ENCODE peak calls at places on chromosome 11, in five cellular contexts. One of them, this sample, is unnamed.
A peak's percentile ranks its signal among the peaks of the same experiment; 100 is the strongest.

GRCh38 chr11:12092714-12093113 is 17.7 kb upstream of the MICAL2 start:
- DNase-seq in IMR-90: no peak
- DNase-seq in suprapubic skin: peak; percentile 43
- DNase-seq in HCT116: no peak
- DNase-seq in heart left ventricle: no peak
- DNase-seq in this sample: no peak

GRCh38 chr11:130209128-130209932 is 49.7 kb downstream of the ST14 start:
- DNase-seq in IMR-90: no peak
- DNase-seq in suprapubic skin: peak; percentile 58
- DNase-seq in HCT116: no peak
- DNase-seq in heart left ventricle: no peak
- DNase-seq in this sample: no peak

GRCh38 chr11:69882270-69882608 is 63.0 kb upstream of the FGF3 start:
- DNase-seq in IMR-90: no peak
- DNase-seq in suprapubic skin: peak; percentile 24
- DNase-seq in HCT116: no peak
- DNase-seq in heart left ventricle: no peak
- DNase-seq in this sample: no peak

GRCh38 chr11:2927493-2927800 is 1.8 kb downstream of the PHLDA2 start:
- DNase-seq in IMR-90: no peak
- DNase-seq in suprapubic skin: no peak
- DNase-seq in HCT116: no peak
- DNase-seq in heart left ventricle: no peak
- DNase-seq in this sample: no peak

GRCh38 chr11:35373284-35373933 is 45.9 kb downstream of the SLC1A2 start:
- DNase-seq in IMR-90: peak; percentile 27
- DNase-seq in suprapubic skin: no peak
- DNase-seq in HCT116: no peak
- DNase-seq in heart left ventricle: no peak
- DNase-seq in this sample: no peak

GRCh38 chr11:94883878-94884277 is 89.5 kb downstream of the CWC15 start:
- DNase-seq in IMR-90: no peak
- DNase-seq in suprapubic skin: no peak
- DNase-seq in HCT116: no peak
- DNase-seq in heart left ventricle: no peak
- DNase-seq in this sample: no peak

GRCh38 chr11:57163160-57163868 is 18.4 kb upstream of the LRRC55 start:
- DNase-seq in IMR-90: no peak
- DNase-seq in suprapubic skin: no peak
- DNase-seq in HCT116: no peak
- DNase-seq in heart left ventricle: no peak
- DNase-seq in this sample: no peak

GRCh38 chr11:134389464-134390180 is 22.4 kb downstream of the B3GAT1 start:
- DNase-seq in IMR-90: no peak
- DNase-seq in suprapubic skin: no peak
- DNase-seq in HCT116: no peak
- DNase-seq in heart left ventricle: no peak
- DNase-seq in this sample: no peak

GRCh38 chr11:2328040-2328439 is 26.2 kb downstream of the TSPAN32 start:
- DNase-seq in IMR-90: no peak
- DNase-seq in suprapubic skin: no peak
- DNase-seq in HCT116: no peak
- DNase-seq in heart left ventricle: no peak
- DNase-seq in this sample: no peak

GRCh38 chr11:126398721-126399120 is 43.2 kb downstream of the ST3GAL4 start:
- DNase-seq in IMR-90: no peak
- DNase-seq in suprapubic skin: no peak
- DNase-seq in HCT116: no peak
- DNase-seq in heart left ventricle: no peak
- DNase-seq in this sample: no peak

GRCh38 chr11:126059238-126059761 is 3.4 kb downstream of the CDON start:
- DNase-seq in IMR-90: no peak
- DNase-seq in suprapubic skin: no peak
- DNase-seq in HCT116: no peak
- DNase-seq in heart left ventricle: no peak
- DNase-seq in this sample: no peak

GRCh38 chr11:27694992-27695391 is 5.3 kb downstream of the BDNF start:
- DNase-seq in IMR-90: no peak
- DNase-seq in suprapubic skin: no peak
- DNase-seq in HCT116: no peak
- DNase-seq in heart left ventricle: no peak
- DNase-seq in this sample: peak; percentile 25

GRCh38 chr11:57459112-57460016 is 964 bp upstream of the RTN4RL2 start:
- DNase-seq in IMR-90: peak; percentile 17
- DNase-seq in suprapubic skin: no peak
- DNase-seq in HCT116: no peak
- DNase-seq in heart left ventricle: no peak
- DNase-seq in this sample: peak; percentile 50

GRCh38 chr11:2664886-2665746 is 34.7 kb downstream of the KCNQ1OT1 start:
- DNase-seq in IMR-90: no peak
- DNase-seq in suprapubic skin: peak; percentile 48
- DNase-seq in HCT116: no peak
- DNase-seq in heart left ventricle: no peak
- DNase-seq in this sample: no peak

GRCh38 chr11:17563248-17563647 is 16.2 kb downstream of the OTOG start:
- DNase-seq in IMR-90: no peak
- DNase-seq in suprapubic skin: no peak
- DNase-seq in HCT116: no peak
- DNase-seq in heart left ventricle: no peak
- DNase-seq in this sample: peak; percentile 52

GRCh38 chr11:86288776-86289507 is 13.1 kb upstream of the HIKESHI start:
- DNase-seq in IMR-90: no peak
- DNase-seq in suprapubic skin: no peak
- DNase-seq in HCT116: no peak
- DNase-seq in heart left ventricle: no peak
- DNase-seq in this sample: no peak

GRCh38 chr11:72039108-72039850 is 40.6 kb downstream of the IL18BP start:
- DNase-seq in IMR-90: peak; percentile 60
- DNase-seq in suprapubic skin: no peak
- DNase-seq in HCT116: no peak
- DNase-seq in heart left ventricle: no peak
- DNase-seq in this sample: no peak

GRCh38 chr11:95925011-95925410 is 1.1 kb upstream of the MTMR2 start:
- DNase-seq in IMR-90: peak; percentile 34
- DNase-seq in suprapubic skin: no peak
- DNase-seq in HCT116: peak; percentile 27
- DNase-seq in heart left ventricle: no peak
- DNase-seq in this sample: peak; percentile 57

GRCh38 chr11:125626381-125626950 is 1.5 kb downstream of the CHEK1 start:
- DNase-seq in IMR-90: peak; percentile 16
- DNase-seq in suprapubic skin: no peak
- DNase-seq in HCT116: no peak
- DNase-seq in heart left ventricle: no peak
- DNase-seq in this sample: no peak

GRCh38 chr11:102546923-102547471 is 16.4 kb upstream of the MMP7 start:
- DNase-seq in IMR-90: no peak
- DNase-seq in suprapubic skin: no peak
- DNase-seq in HCT116: no peak
- DNase-seq in heart left ventricle: no peak
- DNase-seq in this sample: peak; percentile 98

GRCh38 chr11:66967670-66968425 is 7.3 kb upstream of the C11orf86 start:
- DNase-seq in IMR-90: peak; percentile 90
- DNase-seq in suprapubic skin: no peak
- DNase-seq in HCT116: no peak
- DNase-seq in heart left ventricle: no peak
- DNase-seq in this sample: no peak

GRCh38 chr11:117625237-117625636 is 171.8 kb downstream of the DSCAML1 start:
- DNase-seq in IMR-90: no peak
- DNase-seq in suprapubic skin: no peak
- DNase-seq in HCT116: no peak
- DNase-seq in heart left ventricle: no peak
- DNase-seq in this sample: peak; percentile 18

GRCh38 chr11:5390210-5390609 is 6.6 kb downstream of the OR51M1 start:
- DNase-seq in IMR-90: no peak
- DNase-seq in suprapubic skin: no peak
- DNase-seq in HCT116: no peak
- DNase-seq in heart left ventricle: no peak
- DNase-seq in this sample: no peak

GRCh38 chr11:106983251-106983650 is 35.0 kb downstream of the GUCY1A2 start:
- DNase-seq in IMR-90: no peak
- DNase-seq in suprapubic skin: no peak
- DNase-seq in HCT116: no peak
- DNase-seq in heart left ventricle: no peak
- DNase-seq in this sample: no peak
- TF ChIP-seq POLR2A in IMR-90: no peak
- TF ChIP-seq POLR2A in suprapubic skin: no peak
- TF ChIP-seq POLR2A in HCT116: no peak
- TF ChIP-seq POLR2A in heart left ventricle: no peak
- TF ChIP-seq POLR2A in this sample: no peak

DNA sequence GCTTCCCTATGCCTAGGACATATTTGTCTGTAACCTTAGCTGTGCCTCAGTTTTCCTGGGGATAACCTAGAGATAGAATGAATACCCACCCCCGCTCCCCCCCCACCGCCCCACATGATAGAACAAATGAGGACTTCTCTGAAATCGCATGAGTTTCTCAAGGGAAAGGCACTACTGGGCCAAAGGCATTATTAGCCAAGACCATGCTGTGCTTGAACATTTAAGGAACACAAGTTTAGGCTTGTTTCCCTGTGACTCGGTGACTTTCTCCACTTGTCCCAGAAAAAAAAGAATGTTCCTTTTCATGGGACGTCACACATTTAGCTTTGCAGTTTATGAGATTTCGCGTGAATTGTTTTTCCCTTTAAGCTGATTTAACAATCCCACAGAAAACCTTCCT is 51.4 kb upstream of the CRTAM start:
- DNase-seq in IMR-90: no peak
- DNase-seq in suprapubic skin: no peak
- DNase-seq in HCT116: no peak
- DNase-seq in heart left ventricle: no peak
- DNase-seq in this sample: no peak
- TF ChIP-seq POLR2A in IMR-90: no peak
- TF ChIP-seq POLR2A in suprapubic skin: no peak
- TF ChIP-seq POLR2A in HCT116: no peak
- TF ChIP-seq POLR2A in heart left ventricle: no peak
- TF ChIP-seq POLR2A in this sample: no peak

DNA sequence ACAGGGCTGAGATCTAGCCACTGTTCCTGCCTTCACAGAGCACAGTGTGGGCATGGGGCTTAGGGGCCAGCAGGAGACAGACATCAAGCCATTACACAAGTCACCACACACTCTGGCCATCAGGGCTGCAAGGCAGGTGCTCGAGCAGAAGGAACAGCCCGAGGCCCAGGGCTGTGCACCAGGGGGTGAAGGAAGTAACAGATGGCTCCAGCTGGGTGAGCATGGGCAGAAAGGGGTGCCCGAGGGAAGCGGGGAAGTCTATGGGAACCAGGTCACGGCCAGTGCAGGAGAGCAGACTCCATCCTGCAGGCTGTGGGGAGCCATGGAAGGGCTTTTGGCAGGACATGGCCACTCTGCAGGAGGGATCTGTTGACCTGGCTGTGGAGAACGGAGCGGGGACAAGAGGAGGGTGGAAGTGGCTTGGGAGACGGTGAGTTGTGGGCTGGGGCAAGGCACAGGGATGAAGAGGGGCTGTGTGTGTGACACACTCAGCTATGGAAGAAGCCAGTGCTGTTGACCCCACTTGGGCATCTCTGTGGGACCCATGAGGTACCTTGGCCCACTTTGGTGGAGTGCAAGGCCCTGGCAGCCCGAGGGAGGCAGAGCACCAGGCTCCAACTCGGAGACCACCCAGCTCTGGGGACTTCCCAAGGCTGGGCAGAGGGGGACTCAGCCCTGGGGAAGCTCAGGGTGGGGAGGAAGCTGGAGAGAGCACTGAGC is 3.6 kb downstream of the C11orf68 start:
- DNase-seq in IMR-90: no peak
- DNase-seq in suprapubic skin: no peak
- DNase-seq in HCT116: no peak
- DNase-seq in heart left ventricle: no peak
- DNase-seq in this sample: peak; percentile 73
- TF ChIP-seq POLR2A in IMR-90: peak; percentile 50
- TF ChIP-seq POLR2A in suprapubic skin: no peak
- TF ChIP-seq POLR2A in HCT116: no peak
- TF ChIP-seq POLR2A in heart left ventricle: no peak
- TF ChIP-seq POLR2A in this sample: no peak

GRCh38 chr11:88195908-88196307 is 20.7 kb upstream of the RAB38 start:
- DNase-seq in IMR-90: no peak
- DNase-seq in suprapubic skin: no peak
- DNase-seq in HCT116: no peak
- DNase-seq in heart left ventricle: no peak
- DNase-seq in this sample: no peak

GRCh38 chr11:88194990-88195389 is 19.7 kb upstream of the RAB38 start:
- DNase-seq in IMR-90: no peak
- DNase-seq in suprapubic skin: no peak
- DNase-seq in HCT116: no peak
- DNase-seq in heart left ventricle: no peak
- DNase-seq in this sample: no peak

GRCh38 chr11:88193278-88193677 is 18.0 kb upstream of the RAB38 start:
- DNase-seq in IMR-90: no peak
- DNase-seq in suprapubic skin: no peak
- DNase-seq in HCT116: no peak
- DNase-seq in heart left ventricle: no peak
- DNase-seq in this sample: no peak

GRCh38 chr11:88196393-88196792 is 21.1 kb upstream of the RAB38 start:
- DNase-seq in IMR-90: no peak
- DNase-seq in suprapubic skin: no peak
- DNase-seq in HCT116: no peak
- DNase-seq in heart left ventricle: no peak
- DNase-seq in this sample: no peak
- TF ChIP-seq POLR2A in IMR-90: no peak
- TF ChIP-seq POLR2A in suprapubic skin: no peak
- TF ChIP-seq POLR2A in HCT116: no peak
- TF ChIP-seq POLR2A in heart left ventricle: no peak
- TF ChIP-seq POLR2A in this sample: no peak

GRCh38 chr11:46252373-46252914 is 25.0 kb upstream of the CREB3L1 start:
- DNase-seq in IMR-90: no peak
- DNase-seq in suprapubic skin: no peak
- DNase-seq in HCT116: no peak
- DNase-seq in heart left ventricle: no peak
- DNase-seq in this sample: no peak
- TF ChIP-seq POLR2A in IMR-90: no peak
- TF ChIP-seq POLR2A in suprapubic skin: no peak
- TF ChIP-seq POLR2A in HCT116: no peak
- TF ChIP-seq POLR2A in heart left ventricle: no peak
- TF ChIP-seq POLR2A in this sample: no peak